ENCODE peak calls at places on chromosomes 4 and X, in six cellular contexts. C is GM18507, T is G401, O is left lung, F is fibroblast of lung, E is uterus. Q is an unnamed sample.

GRCh38 chr4:151631349-151631748 is 129.5 kb downstream of the GATB start:
- DNase-seq in C (no peak), T (no peak), O (no peak), F (no peak), E (no peak), Q (no peak)

GRCh38 chrX:68079961-68080360 is 353.3 kb downstream of the OPHN1 start:
- DNase-seq in C (no peak), T (no peak), O (no peak), F (no peak), E (no peak), Q (no peak)

GRCh38 chr4:4780634-4781287 is 78.7 kb upstream of the MSX1 start:
- DNase-seq in C (no peak), T (no peak), O (no peak), F (peak), E (no peak), Q (no peak)

GRCh38 chr4:6044276-6044675 is 26.0 kb upstream of the C4orf50 start:
- DNase-seq in C (no peak), T (no peak), O (no peak), F (no peak), E (no peak), Q (no peak)

GRCh38 chr4:128635939-128636551 is 173.5 kb upstream of the JADE1 start:
- DNase-seq in C (no peak), T (no peak), O (no peak), F (peak), E (no peak), Q (no peak)

GRCh38 chr4:108544504-108544903 is 75.9 kb upstream of the RPL34 start:
- DNase-seq in C (no peak), T (no peak), O (no peak), F (peak), E (no peak), Q (no peak)

GRCh38 chr4:73612032-73612431 is 8.2 kb downstream of the RASSF6 start:
- DNase-seq in C (no peak), T (no peak), O (no peak), F (peak), E (no peak), Q (no peak)

GRCh38 chr4:72352746-72353145 is 216.3 kb downstream of the ADAMTS3 start:
- DNase-seq in C (no peak), T (no peak), O (no peak), F (no peak), E (no peak), Q (no peak)

GRCh38 chr4:108118505-108118904 is 50.2 kb downstream of the LEF1 start:
- DNase-seq in C (peak), T (no peak), O (no peak), F (no peak), E (no peak), Q (no peak)

GRCh38 chrX:149003863-149004660 is 501.0 kb downstream of the IDS start:
- DNase-seq in C (no peak), T (no peak), O (no peak), F (no peak), E (no peak), Q (no peak)

GRCh38 chrX:117768861-117769604 is 347.6 kb downstream of the KLHL13 start:
- DNase-seq in C (no peak), T (no peak), O (peak), F (no peak), E (no peak), Q (no peak)

GRCh38 chr4:8302331-8302730 is 32.8 kb downstream of the HTRA3 start:
- DNase-seq in C (no peak), T (no peak), O (peak), F (no peak), E (peak), Q (no peak)

GRCh38 chrX:151680805-151681204 is 14.5 kb upstream of the PRRG3 start:
- DNase-seq in C (peak), T (peak), O (no peak), F (peak), E (no peak), Q (peak)

GRCh38 chr4:169416997-169417396 is 146.2 kb upstream of the SH3RF1 start:
- DNase-seq in C (no peak), T (no peak), O (no peak), F (no peak), E (no peak), Q (no peak)

GRCh38 chrX:105635794-105636193 is 186.5 kb upstream of the NRK start:
- DNase-seq in C (no peak), T (no peak), O (no peak), F (no peak), E (no peak), Q (no peak)

GRCh38 chr4:158796370-158797140 is 27.7 kb downstream of the FNIP2 start:
- DNase-seq in C (no peak), T (no peak), O (peak), F (no peak), E (no peak), Q (no peak)

GRCh38 chrX:155056877-155057792 is 13.8 kb downstream of the CMC4 start:
- DNase-seq in C (peak), T (peak), O (peak), F (peak), E (peak), Q (peak)

GRCh38 chrX:103656623-103657022 is 27.8 kb downstream of the TCEAL1 start:
- DNase-seq in C (no peak), T (no peak), O (no peak), F (peak), E (no peak), Q (no peak)

GRCh38 chr4:76780781-76781697 is 116.9 kb downstream of the SOWAHB start:
- DNase-seq in C (no peak), T (no peak), O (no peak), F (no peak), E (no peak), Q (no peak)

GRCh38 chr4:87193958-87194675 is 26.3 kb downstream of the KLHL8 start:
- DNase-seq in C (no peak), T (no peak), O (no peak), F (no peak), E (no peak), Q (no peak)

GRCh38 chrX:46582964-46583363 is 9.4 kb downstream of the CHST7 start:
- DNase-seq in C (no peak), T (no peak), O (no peak), F (peak), E (peak), Q (no peak)

GRCh38 chr4:147808447-147808846 is 76.6 kb downstream of the ARHGAP10 start:
- DNase-seq in C (no peak), T (no peak), O (no peak), F (no peak), E (no peak), Q (no peak)

GRCh38 chrX:39073131-39073530 is 271.9 kb downstream of the MID1IP1 start:
- DNase-seq in C (no peak), T (no peak), O (no peak), F (no peak), E (no peak), Q (no peak)

GRCh38 chr4:137310593-137311490 is 221.5 kb downstream of the PCDH18 start:
- DNase-seq in C (no peak), T (no peak), O (no peak), F (peak), E (no peak), Q (no peak)

GRCh38 chr4:8819421-8820177 is 52.0 kb downstream of the HMX1 start:
- DNase-seq in C (no peak), T (no peak), O (peak), F (no peak), E (no peak), Q (no peak)

GRCh38 chr4:3671571-3672464 is 94.4 kb upstream of the ADRA2C start:
- DNase-seq in C (no peak), T (no peak), O (peak), F (peak), E (peak), Q (no peak)

GRCh38 chrX:19616016-19616415 is 100.7 kb upstream of the MAP3K15 start:
- DNase-seq in C (no peak), T (no peak), O (no peak), F (no peak), E (no peak), Q (no peak)

GRCh38 chrX:19839770-19840254 is 47.6 kb downstream of the SH3KBP1 start:
- DNase-seq in C (no peak), T (no peak), O (no peak), F (no peak), E (no peak), Q (no peak)

GRCh38 chr4:35228318-35228717 is 1016.0 kb downstream of the ARAP2 start:
- DNase-seq in C (no peak), T (no peak), O (no peak), F (no peak), E (no peak), Q (no peak)

Q was measured in nephron progenitor cell.